ENCODE peak calls at places on chromosomes 6 and 20, in five cellular contexts. B is NCI-H748 treated with DMSO at 0.1 percent for 48 hours, G is NCI-H1092 treated with DMSO at 0.1 percent for 48 hours, C is colonic mucosa, P is endothelial cell. X is an unnamed sample.

GRCh38 chr6:391559-392440 is at the start of gene IRF4:
- DNase-seq in B (no peak), G (no peak), C (peak; percentile 36), P (peak; percentile 22), X (no peak)

GRCh38 chr6:186221-186965 is 105.9 kb upstream of the DUSP22 start:
- DNase-seq in B (no peak), G (no peak), C (no peak), P (no peak), X (no peak)

GRCh38 chr6:138275976-138276375 is 57.7 kb upstream of the PBOV1 start:
- DNase-seq in B (no peak), G (no peak), C (no peak), P (no peak), X (no peak)

GRCh38 chr6:45430590-45431202 is 53.0 kb upstream of the SUPT3H start:
- DNase-seq in B (no peak), G (no peak), C (no peak), P (no peak), X (no peak)

GRCh38 chr6:124924333-124924759 is 37.9 kb upstream of the RNF217 start:
- DNase-seq in B (no peak), G (no peak), C (no peak), P (no peak), X (no peak)

GRCh38 chr20:43565758-43566104 is 6.9 kb downstream of the SGK2 start:
- DNase-seq in B (no peak), G (no peak), C (no peak), P (no peak), X (no peak)

GRCh38 chr20:57772349-57772964 is 62.6 kb upstream of the PMEPA1 start:
- DNase-seq in B (no peak), G (no peak), C (no peak), P (no peak), X (no peak)

GRCh38 chr6:88712243-88712936 is 251.0 kb downstream of the RNGTT start:
- DNase-seq in B (no peak), G (no peak), C (no peak), P (no peak), X (no peak)

GRCh38 chr6:119037941-119038623 is 40.4 kb downstream of the FAM184A start:
- DNase-seq in B (no peak), G (no peak), C (no peak), P (no peak), X (peak; percentile 8)

GRCh38 chr20:19067986-19068385 is 144.5 kb upstream of the SLC24A3 start:
- DNase-seq in B (no peak), G (no peak), C (no peak), P (no peak), X (no peak)